ENCODE peak calls at places on chromosomes 1 and 21, in eight cellular contexts. One of them, this sample, is unnamed.
A peak's percentile ranks its signal among the peaks of the same experiment; 100 is the strongest.

GRCh38 chr1:183227963-183228649 is 42.0 kb downstream of the LAMC2 start:
- DNase-seq in AG04449: no peak
- DNase-seq in fibroblast of mammary gland: peak; percentile 59
- DNase-seq in left ventricle myocardium inferior: peak; percentile 36
- DNase-seq in lower leg skin: peak; percentile 82
- DNase-seq in astrocyte of the spinal cord: peak; percentile 44
- DNase-seq in cardiac fibroblast: peak; percentile 76
- DNase-seq in A549: peak; percentile 47
- DNase-seq in this sample: no peak

GRCh38 chr1:7520496-7520895 is 250.6 kb upstream of the VAMP3 start:
- DNase-seq in A549: no peak
- DNase-seq in left ventricle myocardium inferior: no peak
- DNase-seq in AG04449: no peak
- DNase-seq in fibroblast of mammary gland: no peak
- DNase-seq in cardiac fibroblast: no peak
- DNase-seq in astrocyte of the spinal cord: no peak
- DNase-seq in lower leg skin: no peak
- DNase-seq in this sample: no peak

GRCh38 chr1:177854951-177855350 is 114.9 kb downstream of the SEC16B start:
- DNase-seq in cardiac fibroblast: no peak
- DNase-seq in AG04449: no peak
- DNase-seq in lower leg skin: no peak
- DNase-seq in A549: no peak
- DNase-seq in left ventricle myocardium inferior: no peak
- DNase-seq in astrocyte of the spinal cord: no peak
- DNase-seq in fibroblast of mammary gland: no peak
- DNase-seq in this sample: no peak

GRCh38 chr1:42979888-42980800 is 21.5 kb upstream of the SLC2A1 start:
- DNase-seq in A549: no peak
- DNase-seq in lower leg skin: no peak
- DNase-seq in cardiac fibroblast: no peak
- DNase-seq in fibroblast of mammary gland: no peak
- DNase-seq in AG04449: no peak
- DNase-seq in left ventricle myocardium inferior: no peak
- DNase-seq in astrocyte of the spinal cord: no peak
- DNase-seq in this sample: no peak

GRCh38 chr21:15309721-15310120 is 244.9 kb upstream of the NRIP1 start:
- DNase-seq in fibroblast of mammary gland: peak; percentile 51
- DNase-seq in astrocyte of the spinal cord: no peak
- DNase-seq in AG04449: no peak
- DNase-seq in lower leg skin: peak; percentile 83
- DNase-seq in A549: no peak
- DNase-seq in cardiac fibroblast: peak; percentile 43
- DNase-seq in left ventricle myocardium inferior: peak; percentile 80
- DNase-seq in this sample: no peak

GRCh38 chr1:228060458-228061190 is 21.9 kb upstream of the ARF1 start:
- DNase-seq in astrocyte of the spinal cord: no peak
- DNase-seq in left ventricle myocardium inferior: no peak
- DNase-seq in lower leg skin: no peak
- DNase-seq in AG04449: no peak
- DNase-seq in A549: peak; percentile 21
- DNase-seq in fibroblast of mammary gland: no peak
- DNase-seq in cardiac fibroblast: peak; percentile 19
- DNase-seq in this sample: no peak

GRCh38 chr21:40204956-40205355 is 337.7 kb downstream of the PCP4 start:
- DNase-seq in AG04449: no peak
- DNase-seq in A549: no peak
- DNase-seq in fibroblast of mammary gland: no peak
- DNase-seq in left ventricle myocardium inferior: no peak
- DNase-seq in astrocyte of the spinal cord: no peak
- DNase-seq in lower leg skin: no peak
- DNase-seq in cardiac fibroblast: no peak
- DNase-seq in this sample: no peak

GRCh38 chr1:14910947-14911721 is 242.4 kb upstream of the TMEM51 start:
- DNase-seq in cardiac fibroblast: no peak
- DNase-seq in AG04449: no peak
- DNase-seq in astrocyte of the spinal cord: no peak
- DNase-seq in fibroblast of mammary gland: no peak
- DNase-seq in A549: no peak
- DNase-seq in left ventricle myocardium inferior: no peak
- DNase-seq in lower leg skin: peak; percentile 90
- DNase-seq in this sample: peak; percentile 80

GRCh38 chr1:52056937-52057231 is 789 bp downstream of the BTF3L4 start:
- DNase-seq in A549: no peak
- DNase-seq in cardiac fibroblast: peak; percentile 82
- DNase-seq in fibroblast of mammary gland: peak; percentile 57
- DNase-seq in AG04449: no peak
- DNase-seq in lower leg skin: no peak
- DNase-seq in left ventricle myocardium inferior: no peak
- DNase-seq in astrocyte of the spinal cord: no peak
- DNase-seq in this sample: no peak

GRCh38 chr1:212607206-212607923 is 1.2 kb upstream of the ATF3 start:
- DNase-seq in cardiac fibroblast: peak; percentile 29
- DNase-seq in lower leg skin: peak; percentile 91
- DNase-seq in astrocyte of the spinal cord: no peak
- DNase-seq in A549: no peak
- DNase-seq in AG04449: no peak
- DNase-seq in left ventricle myocardium inferior: peak; percentile 25
- DNase-seq in fibroblast of mammary gland: no peak
- DNase-seq in this sample: no peak

GRCh38 chr1:54585181-54586066 is 37.4 kb downstream of the ACOT11 start:
- DNase-seq in left ventricle myocardium inferior: peak; percentile 73
- DNase-seq in lower leg skin: no peak
- DNase-seq in fibroblast of mammary gland: no peak
- DNase-seq in astrocyte of the spinal cord: no peak
- DNase-seq in cardiac fibroblast: no peak
- DNase-seq in A549: no peak
- DNase-seq in AG04449: no peak
- DNase-seq in this sample: no peak

GRCh38 chr1:227437495-227438008 is 119.3 kb upstream of the CDC42BPA start:
- DNase-seq in A549: peak; percentile 70
- DNase-seq in cardiac fibroblast: peak; percentile 83
- DNase-seq in lower leg skin: no peak
- DNase-seq in fibroblast of mammary gland: peak; percentile 71
- DNase-seq in astrocyte of the spinal cord: peak; percentile 68
- DNase-seq in left ventricle myocardium inferior: no peak
- DNase-seq in AG04449: no peak
- DNase-seq in this sample: peak; percentile 59

GRCh38 chr1:6771568-6771825 is 13.8 kb upstream of the CAMTA1 start:
- DNase-seq in cardiac fibroblast: no peak
- DNase-seq in fibroblast of mammary gland: no peak
- DNase-seq in astrocyte of the spinal cord: no peak
- DNase-seq in lower leg skin: no peak
- DNase-seq in A549: no peak
- DNase-seq in left ventricle myocardium inferior: no peak
- DNase-seq in AG04449: no peak
- DNase-seq in this sample: no peak

GRCh38 chr21:45354970-45355369 is 50.0 kb upstream of the COL18A1 start:
- DNase-seq in lower leg skin: no peak
- DNase-seq in left ventricle myocardium inferior: no peak
- DNase-seq in cardiac fibroblast: no peak
- DNase-seq in astrocyte of the spinal cord: no peak
- DNase-seq in A549: no peak
- DNase-seq in AG04449: no peak
- DNase-seq in fibroblast of mammary gland: no peak
- DNase-seq in this sample: no peak

GRCh38 chr1:177164380-177165068 is at the start of gene ASTN1:
- DNase-seq in lower leg skin: no peak
- DNase-seq in cardiac fibroblast: no peak
- DNase-seq in A549: no peak
- DNase-seq in fibroblast of mammary gland: no peak
- DNase-seq in AG04449: no peak
- DNase-seq in astrocyte of the spinal cord: no peak
- DNase-seq in left ventricle myocardium inferior: no peak
- DNase-seq in this sample: no peak

GRCh38 chr1:172360511-172360910 is 60.0 kb upstream of the C1orf105 start:
- DNase-seq in fibroblast of mammary gland: no peak
- DNase-seq in astrocyte of the spinal cord: peak; percentile 6
- DNase-seq in left ventricle myocardium inferior: no peak
- DNase-seq in AG04449: no peak
- DNase-seq in A549: peak; percentile 50
- DNase-seq in cardiac fibroblast: no peak
- DNase-seq in lower leg skin: no peak
- DNase-seq in this sample: peak; percentile 26

GRCh38 chr1:41957568-41957967 is 38.8 kb upstream of the HIVEP3 start:
- DNase-seq in cardiac fibroblast: peak; percentile 90
- DNase-seq in astrocyte of the spinal cord: peak; percentile 67
- DNase-seq in lower leg skin: no peak
- DNase-seq in left ventricle myocardium inferior: no peak
- DNase-seq in fibroblast of mammary gland: peak; percentile 80
- DNase-seq in AG04449: no peak
- DNase-seq in A549: no peak
- DNase-seq in this sample: peak; percentile 94

GRCh38 chr1:71053146-71053545 is 5.5 kb upstream of the PTGER3 start:
- DNase-seq in AG04449: no peak
- DNase-seq in astrocyte of the spinal cord: no peak
- DNase-seq in A549: no peak
- DNase-seq in cardiac fibroblast: no peak
- DNase-seq in fibroblast of mammary gland: no peak
- DNase-seq in lower leg skin: no peak
- DNase-seq in left ventricle myocardium inferior: no peak
- DNase-seq in this sample: no peak

GRCh38 chr1:201299968-201300367 is 16.7 kb downstream of the PKP1 start:
- DNase-seq in astrocyte of the spinal cord: peak; percentile 34
- DNase-seq in A549: peak; percentile 37
- DNase-seq in left ventricle myocardium inferior: peak; percentile 37
- DNase-seq in AG04449: no peak
- DNase-seq in lower leg skin: no peak
- DNase-seq in cardiac fibroblast: peak; percentile 25
- DNase-seq in fibroblast of mammary gland: peak; percentile 47
- DNase-seq in this sample: peak; percentile 97

GRCh38 chr1:90706437-90707362 is 10.4 kb downstream of the BARHL2 start:
- DNase-seq in fibroblast of mammary gland: no peak
- DNase-seq in astrocyte of the spinal cord: no peak
- DNase-seq in lower leg skin: no peak
- DNase-seq in AG04449: no peak
- DNase-seq in left ventricle myocardium inferior: no peak
- DNase-seq in A549: peak; percentile 12
- DNase-seq in cardiac fibroblast: no peak
- DNase-seq in this sample: peak; percentile 22

GRCh38 chr1:209879539-209879938 is 51.8 kb downstream of the UTP25 start:
- DNase-seq in cardiac fibroblast: peak; percentile 81
- DNase-seq in fibroblast of mammary gland: peak; percentile 54
- DNase-seq in astrocyte of the spinal cord: peak; percentile 33
- DNase-seq in left ventricle myocardium inferior: no peak
- DNase-seq in A549: peak; percentile 17
- DNase-seq in AG04449: no peak
- DNase-seq in lower leg skin: no peak
- DNase-seq in this sample: peak; percentile 71

GRCh38 chr1:235331391-235331790 is 3.0 kb downstream of the GGPS1 start:
- DNase-seq in left ventricle myocardium inferior: no peak
- DNase-seq in A549: no peak
- DNase-seq in astrocyte of the spinal cord: no peak
- DNase-seq in lower leg skin: no peak
- DNase-seq in AG04449: no peak
- DNase-seq in fibroblast of mammary gland: no peak
- DNase-seq in cardiac fibroblast: no peak
- DNase-seq in this sample: no peak
- H3K4me3 ChIP-seq in left ventricle myocardium inferior: no peak overlapping the region
- H3K4me3 ChIP-seq in A549: peak overlapping the region; percentile 65
- H3K4me3 ChIP-seq in astrocyte of the spinal cord: no peak overlapping the region
- H3K4me3 ChIP-seq in lower leg skin: no peak overlapping the region
- H3K4me3 ChIP-seq in AG04449: no peak overlapping the region
- H3K4me3 ChIP-seq in fibroblast of mammary gland: no peak overlapping the region
- H3K4me3 ChIP-seq in cardiac fibroblast: no peak overlapping the region
- H3K4me3 ChIP-seq in this sample: peak overlapping the region; percentile 14

GRCh38 chr21:25149022-25149421 is 458.3 kb downstream of the MRPL39 start:
- DNase-seq in left ventricle myocardium inferior: no peak
- DNase-seq in fibroblast of mammary gland: no peak
- DNase-seq in astrocyte of the spinal cord: no peak
- DNase-seq in A549: no peak
- DNase-seq in AG04449: no peak
- DNase-seq in lower leg skin: no peak
- DNase-seq in cardiac fibroblast: no peak
- DNase-seq in this sample: no peak
- TF ChIP-seq CTCF in left ventricle myocardium inferior: no peak
- TF ChIP-seq CTCF in fibroblast of mammary gland: no peak
- TF ChIP-seq CTCF in astrocyte of the spinal cord: no peak
- TF ChIP-seq CTCF in A549: no peak
- TF ChIP-seq CTCF in AG04449: no peak
- TF ChIP-seq CTCF in lower leg skin: no peak
- TF ChIP-seq CTCF in cardiac fibroblast: no peak
- TF ChIP-seq CTCF in this sample: no peak

GRCh38 chr1:47226121-47226977 is 5.7 kb downstream of the TAL1 start:
- DNase-seq in cardiac fibroblast: no peak
- DNase-seq in astrocyte of the spinal cord: no peak
- DNase-seq in left ventricle myocardium inferior: no peak
- DNase-seq in AG04449: no peak
- DNase-seq in lower leg skin: peak; percentile 78
- DNase-seq in fibroblast of mammary gland: no peak
- DNase-seq in A549: no peak
- DNase-seq in this sample: no peak

GRCh38 chr1:47225430-47226100 is 6.5 kb downstream of the TAL1 start:
- DNase-seq in AG04449: no peak
- DNase-seq in cardiac fibroblast: no peak
- DNase-seq in lower leg skin: peak; percentile 82
- DNase-seq in astrocyte of the spinal cord: no peak
- DNase-seq in fibroblast of mammary gland: no peak
- DNase-seq in A549: no peak
- DNase-seq in left ventricle myocardium inferior: no peak
- DNase-seq in this sample: no peak

GRCh38 chr1:47223921-47224675 is 7.9 kb downstream of the TAL1 start:
- DNase-seq in A549: no peak
- DNase-seq in astrocyte of the spinal cord: no peak
- DNase-seq in lower leg skin: peak; percentile 68
- DNase-seq in left ventricle myocardium inferior: no peak
- DNase-seq in cardiac fibroblast: no peak
- DNase-seq in fibroblast of mammary gland: no peak
- DNase-seq in AG04449: no peak
- DNase-seq in this sample: no peak

GRCh38 chr1:47223174-47223920 is 8.7 kb downstream of the TAL1 start:
- DNase-seq in A549: no peak
- DNase-seq in cardiac fibroblast: no peak
- DNase-seq in fibroblast of mammary gland: no peak
- DNase-seq in left ventricle myocardium inferior: no peak
- DNase-seq in lower leg skin: peak; percentile 69
- DNase-seq in AG04449: no peak
- DNase-seq in astrocyte of the spinal cord: no peak
- DNase-seq in this sample: no peak

GRCh38 chr1:47224676-47225399 is 7.2 kb downstream of the TAL1 start:
- DNase-seq in A549: no peak
- DNase-seq in fibroblast of mammary gland: no peak
- DNase-seq in lower leg skin: peak; percentile 84
- DNase-seq in left ventricle myocardium inferior: no peak
- DNase-seq in astrocyte of the spinal cord: no peak
- DNase-seq in cardiac fibroblast: no peak
- DNase-seq in AG04449: no peak
- DNase-seq in this sample: no peak
- H3K4me3 ChIP-seq in A549: peak overlapping the region; percentile 37
- H3K4me3 ChIP-seq in fibroblast of mammary gland: no peak overlapping the region
- H3K4me3 ChIP-seq in lower leg skin: no peak overlapping the region
- H3K4me3 ChIP-seq in left ventricle myocardium inferior: peak overlapping the region; percentile 61
- H3K4me3 ChIP-seq in astrocyte of the spinal cord: no peak overlapping the region
- H3K4me3 ChIP-seq in cardiac fibroblast: no peak overlapping the region
- H3K4me3 ChIP-seq in AG04449: no peak overlapping the region
- H3K4me3 ChIP-seq in this sample: no peak overlapping the region

DNA sequence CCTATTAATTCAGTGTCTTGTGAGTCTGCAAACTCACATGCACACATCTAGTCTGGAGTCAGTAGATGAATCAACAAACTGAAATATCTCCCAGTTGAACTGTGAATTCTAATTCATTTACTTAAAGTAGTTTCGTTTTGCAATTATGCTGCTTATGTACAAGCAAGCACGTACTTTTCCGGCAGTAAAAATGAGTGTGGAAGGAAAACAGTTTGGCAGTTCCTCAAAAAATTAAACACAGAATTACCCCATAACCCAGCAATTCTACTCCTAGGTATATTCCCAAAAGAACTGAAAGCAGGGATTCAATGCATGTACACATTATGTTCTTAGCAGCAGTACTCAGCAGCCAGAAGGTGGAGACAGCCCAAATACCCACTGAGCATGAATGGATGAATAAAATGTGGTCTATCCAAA is 49.3 kb downstream of the GNB1 start:
- DNase-seq in cardiac fibroblast: peak; percentile 34
- DNase-seq in lower leg skin: no peak
- DNase-seq in AG04449: no peak
- DNase-seq in A549: no peak
- DNase-seq in left ventricle myocardium inferior: no peak
- DNase-seq in fibroblast of mammary gland: peak; percentile 56
- DNase-seq in astrocyte of the spinal cord: no peak
- DNase-seq in this sample: no peak
- TF ChIP-seq CTCF in cardiac fibroblast: peak; percentile 19
- TF ChIP-seq CTCF in lower leg skin: no peak
- TF ChIP-seq CTCF in AG04449: no peak
- TF ChIP-seq CTCF in A549: no peak
- TF ChIP-seq CTCF in left ventricle myocardium inferior: no peak
- TF ChIP-seq CTCF in fibroblast of mammary gland: no peak
- TF ChIP-seq CTCF in astrocyte of the spinal cord: peak; percentile 32
- TF ChIP-seq CTCF in this sample: peak; percentile 6

This sample was measured in epithelial cell of esophagus.